ENCODE peak calls at places on chromosome 22, in five cellular contexts. G, W, K, I and J are unnamed samples.

GRCh38 chr22:24289781-24290181 is 19.1 kb downstream of the SPECC1L start:
- DNase-seq in G (peak), K (no peak), I (no peak), W (no peak), J (no peak)

GRCh38 chr22:19037282-19038163 is 84.7 kb downstream of the DGCR2 start:
- DNase-seq in G (no peak), W (peak), K (peak), I (no peak), J (no peak)

GRCh38 chr22:41762980-41763779 is 37.3 kb upstream of the CCDC134 start:
- DNase-seq in K (peak), W (no peak), I (peak), G (peak), J (no peak)

GRCh38 chr22:47374273-47374771 is 611.9 kb downstream of the TBC1D22A start:
- DNase-seq in K (no peak), W (peak), G (no peak), I (no peak), J (no peak)

GRCh38 chr22:28582806-28583205 is 96.8 kb downstream of the TTC28 start:
- DNase-seq in I (no peak), G (no peak), W (no peak), K (no peak), J (peak)

GRCh38 chr22:34502821-34503220 is 563.1 kb upstream of the ISX start:
- DNase-seq in G (no peak), W (no peak), K (no peak), I (no peak), J (no peak)

GRCh38 chr22:19619144-19620009 is 94.9 kb upstream of the SEPTIN5 start:
- DNase-seq in G (no peak), W (no peak), I (no peak), K (no peak), J (no peak)

GRCh38 chr22:20546541-20546950 is 39.1 kb downstream of the MED15 start:
- DNase-seq in K (no peak), I (no peak), G (no peak), W (no peak), J (no peak)

GRCh38 chr22:38270091-38270972 is 2.5 kb downstream of the TMEM184B start:
- DNase-seq in G (no peak), K (no peak), W (no peak), I (no peak), J (no peak)

GRCh38 chr22:25114369-25115362 is 85.0 kb upstream of the CRYBB3 start:
- DNase-seq in G (peak), K (no peak), I (no peak), W (no peak), J (no peak)

GRCh38 chr22:16804882-16805281 is 20.3 kb downstream of the XKR3 start:
- DNase-seq in K (no peak), G (no peak), W (no peak), I (no peak), J (no peak)

GRCh38 chr22:40055143-40055926 is 60.6 kb downstream of the FAM83F start:
- DNase-seq in I (no peak), K (no peak), G (no peak), W (no peak), J (no peak)

GRCh38 chr22:20408891-20409290 is 14.9 kb downstream of the ZNF74 start:
- DNase-seq in G (no peak), I (no peak), K (no peak), W (peak), J (no peak)

GRCh38 chr22:42353883-42354727 is 78.1 kb downstream of the NFAM1 start:
- DNase-seq in W (no peak), G (peak), I (no peak), K (no peak), J (peak)

GRCh38 chr22:39088688-39089032 is 8.4 kb upstream of the APOBEC3H start:
- DNase-seq in G (no peak), W (no peak), K (peak), I (no peak), J (no peak)

GRCh38 chr22:37260939-37261338 is 16.9 kb upstream of the RAC2 start:
- DNase-seq in G (peak), K (peak), I (peak), W (no peak), J (peak)

GRCh38 chr22:40472036-40472435 is 101.6 kb downstream of the SGSM3 start:
- DNase-seq in I (no peak), W (no peak), K (no peak), G (no peak), J (no peak)

GRCh38 chr22:37174964-37175363 is 13.1 kb downstream of the C1QTNF6 start:
- DNase-seq in G (no peak), W (peak), K (no peak), I (no peak), J (no peak)

GRCh38 chr22:36608987-36609386 is 80.0 kb upstream of the EIF3D start:
- DNase-seq in I (no peak), K (no peak), W (no peak), G (no peak), J (no peak)

GRCh38 chr22:38783095-38783710 is 10.7 kb downstream of the DNAL4 start:
- DNase-seq in K (no peak), I (no peak), W (no peak), G (no peak), J (no peak)

GRCh38 chr22:23862103-23862502 is 4.4 kb downstream of the SLC2A11 start:
- DNase-seq in G (peak), I (peak), W (no peak), K (no peak), J (peak)

GRCh38 chr22:29702931-29703594 is 16.7 kb upstream of the CABP7 start:
- DNase-seq in K (no peak), W (no peak), I (no peak), G (peak), J (no peak)

GRCh38 chr22:37996079-37996478 is 11.7 kb upstream of the SOX10 start:
- DNase-seq in I (no peak), K (no peak), G (no peak), W (no peak), J (no peak)

GRCh38 chr22:19718255-19719054 is 4.2 kb downstream of the SEPTIN5 start:
- DNase-seq in G (no peak), I (no peak), K (no peak), W (no peak), J (no peak)

GRCh38 chr22:48581206-48581766 is 1246.4 kb downstream of the BRD1 start:
- DNase-seq in W (no peak), I (no peak), K (no peak), G (no peak), J (no peak)

GRCh38 chr22:48940266-48940987 is 887.2 kb downstream of the BRD1 start:
- DNase-seq in G (no peak), I (no peak), K (no peak), W (peak), J (no peak)

GRCh38 chr22:47846206-47846605 is 1083.8 kb downstream of the TBC1D22A start:
- DNase-seq in I (no peak), K (no peak), G (no peak), W (no peak), J (no peak)

GRCh38 chr22:26259510-26259909 is 90.2 kb downstream of the SEZ6L start:
- DNase-seq in W (no peak), G (peak), K (peak), I (peak), J (peak)

GRCh38 chr22:36986242-36986821 is 32.9 kb downstream of the TST start:
- DNase-seq in I (no peak), G (peak), K (peak), W (peak), J (peak)

GRCh38 chr22:19244600-19245352 is 46.7 kb downstream of the CLTCL1 start:
- DNase-seq in K (no peak), I (no peak), W (no peak), G (no peak), J (no peak)

GRCh38 chr22:38826386-38826785 is 17.4 kb downstream of the NPTXR start:
- DNase-seq in W (no peak), I (no peak), K (no peak), G (no peak), J (no peak)

GRCh38 chr22:23168381-23169031 is 11.8 kb upstream of the BCR start:
- DNase-seq in I (no peak), G (no peak), K (no peak), W (no peak), J (no peak)

GRCh38 chr22:23233746-23234408 is 53.6 kb downstream of the BCR start:
- DNase-seq in G (no peak), I (no peak), W (no peak), K (no peak), J (peak)

GRCh38 chr22:38755155-38755910 is 465 bp downstream of the SUN2 start:
- DNase-seq in W (peak), G (peak), K (peak), I (peak), J (peak)

GRCh38 chr22:41181349-41182241 is 23.5 kb upstream of the L3MBTL2 start:
- DNase-seq in I (no peak), K (peak), W (peak), G (no peak), J (peak)

GRCh38 chr22:40654522-40655167 is 18.1 kb upstream of the MRTFA start:
- DNase-seq in G (no peak), K (peak), I (no peak), W (no peak), J (peak)

GRCh38 chr22:50014655-50015401 is 2.3 kb upstream of the IL17REL start:
- DNase-seq in K (no peak), G (peak), I (no peak), W (no peak), J (no peak)
- H3K4me3 ChIP-seq in K (no peak), G (peak), I (peak), W (no peak), J (no peak)

GRCh38 chr22:21946262-21946925 is 6.3 kb downstream of the PPM1F start:
- DNase-seq in W (no peak), I (no peak), G (no peak), K (no peak), J (no peak)
- TF ChIP-seq CTCF in W (no peak), I (no peak), G (no peak), K (no peak), J (no peak)

GRCh38 chr22:32803020-32803758 is 1.7 kb downstream of the TIMP3 start:
- DNase-seq in W (no peak), K (no peak), G (peak), I (no peak), J (peak)
- H3K4me3 ChIP-seq in W (peak), K (no peak), G (peak), I (peak), J (peak)

GRCh38 chr22:31575190-31575589 is 78.9 kb downstream of the SFI1 start:
- DNase-seq in K (no peak), G (no peak), W (peak), I (no peak), J (no peak)

GRCh38 chr22:31579835-31580242 is 82.2 kb downstream of the PISD start:
- DNase-seq in W (peak), G (no peak), I (no peak), K (no peak), J (no peak)

GRCh38 chr22:31574015-31574670 is 77.8 kb downstream of the SFI1 start:
- DNase-seq in K (no peak), W (peak), I (no peak), G (no peak), J (peak)

GRCh38 chr22:31577711-31578110 is 81.4 kb downstream of the SFI1 start:
- DNase-seq in G (no peak), K (no peak), W (peak), I (no peak), J (no peak)

GRCh38 chr22:31578171-31578570 is 81.8 kb downstream of the SFI1 start:
- DNase-seq in W (peak), G (no peak), I (no peak), K (no peak), J (no peak)
- TF ChIP-seq CTCF in W (no peak), G (no peak), I (no peak), K (no peak), J (no peak)

GRCh38 chr22:35509960-35510359 is 30.7 kb upstream of the RASD2 start:
- DNase-seq in G (no peak), I (no peak), W (no peak), K (no peak), J (no peak)

GRCh38 chr22:35505394-35506258 is 35.0 kb upstream of the RASD2 start:
- DNase-seq in G (no peak), W (no peak), I (no peak), K (no peak), J (no peak)

GRCh38 chr22:35509451-35509850 is 31.2 kb upstream of the RASD2 start:
- DNase-seq in I (no peak), K (no peak), W (no peak), G (no peak), J (no peak)

GRCh38 chr22:35510481-35510934 is 30.1 kb upstream of the RASD2 start:
- DNase-seq in G (no peak), I (no peak), W (no peak), K (no peak), J (peak)

GRCh38 chr22:35506259-35506570 is 34.4 kb upstream of the RASD2 start:
- DNase-seq in W (no peak), K (no peak), I (no peak), G (no peak), J (peak)
- H3K4me3 ChIP-seq in W (no peak), K (no peak), I (no peak), G (no peak), J (no peak)

GRCh38 chr22:17897864-17898263 is 123.6 kb upstream of the BID start:
- DNase-seq in W (no peak), G (no peak), I (no peak), K (no peak), J (no peak)

GRCh38 chr22:17898375-17898774 is 124.1 kb upstream of the BID start:
- DNase-seq in G (no peak), W (no peak), I (no peak), K (no peak), J (no peak)

GRCh38 chr22:17893900-17894299 is 119.6 kb upstream of the BID start:
- DNase-seq in G (no peak), W (no peak), I (no peak), K (peak), J (no peak)

GRCh38 chr22:17897411-17897810 is 123.1 kb upstream of the BID start:
- DNase-seq in W (no peak), K (no peak), I (no peak), G (no peak), J (no peak)

DNA sequence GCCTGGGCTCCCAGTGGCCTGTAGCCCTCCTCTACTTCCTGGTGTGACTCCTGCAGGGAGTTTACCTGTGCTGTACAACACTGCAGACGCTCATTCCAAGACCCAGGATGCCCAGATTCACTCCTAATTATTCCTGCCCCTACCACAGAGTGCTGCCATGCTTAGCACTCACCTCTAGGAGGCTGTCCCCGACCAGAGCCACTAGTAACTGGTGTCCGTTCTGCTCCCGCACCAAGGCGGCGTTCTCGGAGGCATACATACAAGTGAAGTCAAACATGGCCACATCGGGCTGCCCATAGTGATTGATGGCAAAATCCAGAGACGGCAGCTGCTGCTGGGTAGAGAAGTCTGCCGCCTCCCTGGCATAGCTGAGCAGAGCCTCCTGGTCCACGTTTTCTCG is 122.3 kb upstream of the BID start:
- DNase-seq in W (no peak), G (peak), K (no peak), I (peak), J (no peak)
- TF ChIP-seq CTCF in W (no peak), G (peak), K (no peak), I (peak), J (peak)

DNA sequence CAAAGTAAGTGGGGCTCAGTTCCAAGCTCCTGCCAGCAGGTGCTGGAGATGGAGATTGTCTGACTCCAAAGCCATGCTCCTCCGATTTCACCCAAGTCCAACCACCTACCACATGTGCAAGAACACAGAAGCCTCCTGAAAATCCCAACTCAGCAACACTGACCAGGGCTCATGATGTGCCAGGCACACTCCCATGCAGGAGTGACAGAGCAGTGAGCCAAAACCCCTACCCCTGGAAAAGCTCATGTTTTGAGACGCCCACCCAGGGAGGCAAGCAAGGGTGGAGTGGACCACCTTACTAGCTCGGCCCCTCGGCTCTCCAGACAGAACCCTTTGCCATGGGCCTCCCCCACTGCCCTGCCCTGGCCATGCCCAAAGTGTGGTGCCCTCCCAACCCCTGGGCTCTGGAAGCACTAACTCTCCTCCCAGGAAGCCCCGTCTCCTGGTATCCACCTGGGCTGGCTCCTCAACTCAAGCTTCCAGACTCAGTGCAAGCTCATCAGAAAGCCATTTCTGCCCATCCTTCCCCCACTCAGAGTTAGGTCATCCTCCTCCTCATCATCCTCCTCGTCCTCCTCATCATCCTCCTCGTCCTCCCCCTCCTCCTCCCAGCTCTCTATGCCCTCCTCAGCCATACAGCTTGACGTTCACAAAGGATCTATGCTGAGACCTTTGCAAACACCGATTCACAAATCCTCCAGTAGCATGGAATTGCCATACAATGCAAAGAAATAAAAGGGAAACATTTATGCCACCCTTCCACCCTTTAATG is 154.9 kb downstream of the MPPED1 start:
- DNase-seq in W (no peak), K (no peak), I (no peak), G (no peak), J (no peak)
- H3K4me3 ChIP-seq in W (no peak), K (no peak), I (no peak), G (no peak), J (no peak)

DNA sequence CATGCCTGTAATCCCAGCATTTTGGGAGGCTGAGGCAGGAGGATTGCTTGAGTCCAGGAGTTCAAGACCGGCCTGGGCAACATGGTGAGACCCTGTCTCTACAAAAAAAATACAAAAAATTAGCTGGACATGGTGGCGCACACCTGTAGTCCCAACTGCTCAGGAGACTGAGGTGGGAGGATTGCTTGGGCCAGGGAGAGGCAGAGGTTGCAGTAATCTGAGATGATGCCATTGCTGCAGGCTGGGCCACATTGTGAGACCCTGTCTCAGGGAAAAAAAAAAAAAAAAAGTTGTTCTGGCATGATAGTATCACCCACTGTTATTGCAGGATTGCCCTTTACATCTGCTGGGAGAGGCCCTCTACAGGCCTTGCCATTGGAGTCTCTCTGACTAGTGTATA is 18.4 kb downstream of the ATXN10 start:
- DNase-seq in G (no peak), W (no peak), K (no peak), I (no peak), J (no peak)
- TF ChIP-seq CTCF in G (no peak), W (no peak), K (no peak), I (no peak), J (no peak)